ENCODE peak calls at places on chromosomes 4 and X, in five cellular contexts. One of them, this sample, is unnamed.

GRCh38 chrX:40471965-40472648 is 108.7 kb upstream of the ATP6AP2 start:
- DNase-seq in activated CD4-positive, alpha-beta T cell treated with anti-CD3 and anti-CD28 coated beads for 1 hour: no peak
- DNase-seq in GM12891: no peak
- DNase-seq in esophagus squamous epithelium: no peak
- DNase-seq in activated CD8-positive, alpha-beta memory T cell treated with anti-CD3 and anti-CD28 coated beads for 1 hour: no peak
- DNase-seq in this sample: no peak

GRCh38 chrX:73182502-73183114 is 32.0 kb downstream of the NAP1L2 start:
- DNase-seq in activated CD8-positive, alpha-beta memory T cell treated with anti-CD3 and anti-CD28 coated beads for 1 hour: no peak
- DNase-seq in esophagus squamous epithelium: no peak
- DNase-seq in activated CD4-positive, alpha-beta T cell treated with anti-CD3 and anti-CD28 coated beads for 1 hour: no peak
- DNase-seq in GM12891: no peak
- DNase-seq in this sample: no peak

GRCh38 chr4:129926936-129927335 is 831.0 kb downstream of the C4orf33 start:
- DNase-seq in activated CD8-positive, alpha-beta memory T cell treated with anti-CD3 and anti-CD28 coated beads for 1 hour: no peak
- DNase-seq in activated CD4-positive, alpha-beta T cell treated with anti-CD3 and anti-CD28 coated beads for 1 hour: no peak
- DNase-seq in GM12891: no peak
- DNase-seq in esophagus squamous epithelium: no peak
- DNase-seq in this sample: no peak

GRCh38 chr4:7392438-7393374 is 42.0 kb downstream of the PSAPL1 start:
- DNase-seq in activated CD8-positive, alpha-beta memory T cell treated with anti-CD3 and anti-CD28 coated beads for 1 hour: no peak
- DNase-seq in esophagus squamous epithelium: no peak
- DNase-seq in activated CD4-positive, alpha-beta T cell treated with anti-CD3 and anti-CD28 coated beads for 1 hour: no peak
- DNase-seq in GM12891: no peak
- DNase-seq in this sample: no peak

GRCh38 chrX:45806410-45807121 is 605.9 kb upstream of the DIPK2B start:
- DNase-seq in activated CD4-positive, alpha-beta T cell treated with anti-CD3 and anti-CD28 coated beads for 1 hour: no peak
- DNase-seq in esophagus squamous epithelium: no peak
- DNase-seq in activated CD8-positive, alpha-beta memory T cell treated with anti-CD3 and anti-CD28 coated beads for 1 hour: no peak
- DNase-seq in GM12891: peak; percentile 6
- DNase-seq in this sample: no peak

GRCh38 chrX:131821945-131822622 is 201.0 kb upstream of the STK26 start:
- DNase-seq in activated CD4-positive, alpha-beta T cell treated with anti-CD3 and anti-CD28 coated beads for 1 hour: no peak
- DNase-seq in activated CD8-positive, alpha-beta memory T cell treated with anti-CD3 and anti-CD28 coated beads for 1 hour: peak; percentile 64
- DNase-seq in GM12891: no peak
- DNase-seq in esophagus squamous epithelium: peak; percentile 8
- DNase-seq in this sample: peak; percentile 76

GRCh38 chrX:38519651-38520050 is 41.7 kb upstream of the TSPAN7 start:
- DNase-seq in activated CD8-positive, alpha-beta memory T cell treated with anti-CD3 and anti-CD28 coated beads for 1 hour: no peak
- DNase-seq in esophagus squamous epithelium: no peak
- DNase-seq in GM12891: no peak
- DNase-seq in activated CD4-positive, alpha-beta T cell treated with anti-CD3 and anti-CD28 coated beads for 1 hour: no peak
- DNase-seq in this sample: no peak

GRCh38 chrX:30992381-30992904 is 79.4 kb downstream of the FTHL17 start:
- DNase-seq in esophagus squamous epithelium: no peak
- DNase-seq in activated CD4-positive, alpha-beta T cell treated with anti-CD3 and anti-CD28 coated beads for 1 hour: no peak
- DNase-seq in activated CD8-positive, alpha-beta memory T cell treated with anti-CD3 and anti-CD28 coated beads for 1 hour: no peak
- DNase-seq in GM12891: no peak
- DNase-seq in this sample: no peak

GRCh38 chrX:22616867-22617266 is 344.2 kb downstream of the CBLL2 start:
- DNase-seq in activated CD4-positive, alpha-beta T cell treated with anti-CD3 and anti-CD28 coated beads for 1 hour: no peak
- DNase-seq in activated CD8-positive, alpha-beta memory T cell treated with anti-CD3 and anti-CD28 coated beads for 1 hour: no peak
- DNase-seq in esophagus squamous epithelium: no peak
- DNase-seq in GM12891: no peak
- DNase-seq in this sample: no peak

GRCh38 chrX:111447298-111447697 is 35.3 kb upstream of the DCX start:
- DNase-seq in activated CD8-positive, alpha-beta memory T cell treated with anti-CD3 and anti-CD28 coated beads for 1 hour: no peak
- DNase-seq in esophagus squamous epithelium: no peak
- DNase-seq in GM12891: no peak
- DNase-seq in activated CD4-positive, alpha-beta T cell treated with anti-CD3 and anti-CD28 coated beads for 1 hour: no peak
- DNase-seq in this sample: no peak

GRCh38 chr4:8592366-8593267 is at the start of gene CPZ:
- DNase-seq in activated CD4-positive, alpha-beta T cell treated with anti-CD3 and anti-CD28 coated beads for 1 hour: no peak
- DNase-seq in GM12891: no peak
- DNase-seq in esophagus squamous epithelium: no peak
- DNase-seq in activated CD8-positive, alpha-beta memory T cell treated with anti-CD3 and anti-CD28 coated beads for 1 hour: no peak
- DNase-seq in this sample: peak; percentile 70

This sample was measured in kidney.